ENCODE peak calls at places on chromosome 1, in ten cellular contexts. A, N, P, X, T, E, W, M, Q and S are unnamed samples.

GRCh38 chr1:40299366-40300248 is 17.5 kb downstream of the COL9A2 start:
- DNase-seq in A (peak), N (no peak), P (no peak), X (no peak), T (no peak), E (no peak), W (no peak), M (no peak), Q (no peak), S (no peak)

GRCh38 chr1:64745181-64745985 is 508 bp downstream of the RAVER2 start:
- DNase-seq in A (no peak), N (peak), P (peak), X (peak), T (peak), E (no peak), W (peak), M (peak), Q (peak), S (peak)

GRCh38 chr1:1164701-1165451 is 8.8 kb upstream of the TTLL10 start:
- DNase-seq in A (no peak), N (no peak), P (no peak), X (no peak), T (peak), E (no peak), W (no peak), M (no peak), Q (peak), S (no peak)

GRCh38 chr1:91851130-91852010 is 34.6 kb downstream of the TGFBR3 start:
- DNase-seq in A (peak), N (peak), P (peak), X (peak), T (peak), E (peak), W (peak), M (peak), Q (peak), S (peak)

GRCh38 chr1:203084588-203085527 is 954 bp downstream of the MYOG start:
- DNase-seq in A (no peak), N (no peak), P (no peak), X (no peak), T (peak), E (peak), W (peak), M (no peak), Q (no peak), S (no peak)

GRCh38 chr1:119361611-119362010 is 7.0 kb upstream of the HAO2 start:
- DNase-seq in A (no peak), N (no peak), P (no peak), X (no peak), T (no peak), E (no peak), W (no peak), M (no peak), Q (no peak), S (no peak)

GRCh38 chr1:240526321-240526720 is 85.6 kb downstream of the GREM2 start:
- DNase-seq in A (peak), N (no peak), P (no peak), X (no peak), T (no peak), E (no peak), W (no peak), M (no peak), Q (no peak), S (no peak)

GRCh38 chr1:240285541-240285940 is 193.9 kb downstream of the FMN2 start:
- DNase-seq in A (peak), N (no peak), P (no peak), X (no peak), T (no peak), E (no peak), W (no peak), M (no peak), Q (no peak), S (no peak)

GRCh38 chr1:182478238-182478637 is 28.3 kb downstream of the RGSL1 start:
- DNase-seq in A (no peak), N (no peak), P (no peak), X (no peak), T (no peak), E (no peak), W (no peak), M (no peak), Q (no peak), S (no peak)

GRCh38 chr1:52726265-52727113 is at the start of gene ZYG11B:
- DNase-seq in A (peak), N (peak), P (peak), X (peak), T (peak), E (peak), W (peak), M (peak), Q (peak), S (peak)

GRCh38 chr1:104780470-104781078 is 1030.9 kb downstream of the AMY1C start:
- DNase-seq in A (peak), N (no peak), P (no peak), X (no peak), T (peak), E (peak), W (peak), M (no peak), Q (no peak), S (peak)

GRCh38 chr1:95953668-95954067 is 719.7 kb downstream of the RWDD3 start:
- DNase-seq in A (no peak), N (no peak), P (no peak), X (no peak), T (no peak), E (no peak), W (no peak), M (no peak), Q (no peak), S (no peak)

GRCh38 chr1:16186655-16187235 is 25.7 kb downstream of the ARHGEF19 start:
- DNase-seq in A (no peak), N (no peak), P (no peak), X (no peak), T (peak), E (no peak), W (no peak), M (no peak), Q (no peak), S (no peak)

GRCh38 chr1:10889628-10890353 is 93.3 kb upstream of the CASZ1 start:
- DNase-seq in A (no peak), N (no peak), P (no peak), X (peak), T (no peak), E (no peak), W (no peak), M (no peak), Q (no peak), S (no peak)

GRCh38 chr1:237340892-237341291 is 298.9 kb downstream of the RYR2 start:
- DNase-seq in A (no peak), N (no peak), P (no peak), X (no peak), T (no peak), E (no peak), W (no peak), M (no peak), Q (no peak), S (no peak)

GRCh38 chr1:15609631-15610030 is 7.6 kb upstream of the DDI2 start:
- DNase-seq in A (no peak), N (no peak), P (no peak), X (no peak), T (no peak), E (no peak), W (no peak), M (no peak), Q (no peak), S (no peak)

GRCh38 chr1:193019442-193020026 is 39.6 kb downstream of the UCHL5 start:
- DNase-seq in A (peak), N (no peak), P (no peak), X (no peak), T (no peak), E (peak), W (no peak), M (no peak), Q (no peak), S (peak)

GRCh38 chr1:8376358-8376840 is 58.5 kb downstream of the SLC45A1 start:
- DNase-seq in A (no peak), N (peak), P (no peak), X (no peak), T (no peak), E (no peak), W (no peak), M (no peak), Q (no peak), S (no peak)

GRCh38 chr1:18123467-18123992 is 15.9 kb downstream of the IGSF21 start:
- DNase-seq in A (no peak), N (no peak), P (no peak), X (no peak), T (no peak), E (no peak), W (no peak), M (no peak), Q (no peak), S (no peak)

GRCh38 chr1:209672705-209673630 is 2.2 kb upstream of the G0S2 start:
- DNase-seq in A (no peak), N (no peak), P (no peak), X (no peak), T (no peak), E (no peak), W (no peak), M (no peak), Q (no peak), S (no peak)

GRCh38 chr1:207789792-207790787 is 38.2 kb downstream of the CD46 start:
- DNase-seq in A (peak), N (no peak), P (no peak), X (no peak), T (no peak), E (no peak), W (no peak), M (no peak), Q (no peak), S (no peak)

GRCh38 chr1:205985330-205986005 is 17.7 kb downstream of the RAB7B start:
- DNase-seq in A (no peak), N (no peak), P (no peak), X (no peak), T (no peak), E (no peak), W (no peak), M (peak), Q (no peak), S (no peak)

GRCh38 chr1:16210581-16210980 is 1.9 kb downstream of the ARHGEF19 start:
- DNase-seq in A (no peak), N (no peak), P (no peak), X (no peak), T (no peak), E (no peak), W (no peak), M (no peak), Q (no peak), S (no peak)

GRCh38 chr1:206445116-206445515 is 25.2 kb upstream of the IKBKE start:
- DNase-seq in A (peak), N (peak), P (peak), X (no peak), T (no peak), E (no peak), W (no peak), M (no peak), Q (peak), S (peak)

GRCh38 chr1:200226268-200226968 is 183.4 kb downstream of the ZNF281 start:
- DNase-seq in A (peak), N (no peak), P (no peak), X (no peak), T (no peak), E (peak), W (no peak), M (no peak), Q (peak), S (peak)

GRCh38 chr1:93938461-93939145 is 29.4 kb upstream of the GCLM start:
- DNase-seq in A (no peak), N (no peak), P (no peak), X (no peak), T (no peak), E (no peak), W (no peak), M (no peak), Q (no peak), S (no peak)

GRCh38 chr1:110421159-110421777 is 13.8 kb upstream of the LAMTOR5 start:
- DNase-seq in A (peak), N (no peak), P (peak), X (no peak), T (peak), E (no peak), W (peak), M (no peak), Q (no peak), S (no peak)

GRCh38 chr1:41712081-41712480 is 206.6 kb downstream of the HIVEP3 start:
- DNase-seq in A (no peak), N (no peak), P (no peak), X (no peak), T (no peak), E (no peak), W (no peak), M (no peak), Q (no peak), S (no peak)

GRCh38 chr1:32372149-32372756 is 9.9 kb downstream of the TSSK3 start:
- DNase-seq in A (no peak), N (no peak), P (no peak), X (no peak), T (peak), E (no peak), W (no peak), M (no peak), Q (no peak), S (no peak)

DNA sequence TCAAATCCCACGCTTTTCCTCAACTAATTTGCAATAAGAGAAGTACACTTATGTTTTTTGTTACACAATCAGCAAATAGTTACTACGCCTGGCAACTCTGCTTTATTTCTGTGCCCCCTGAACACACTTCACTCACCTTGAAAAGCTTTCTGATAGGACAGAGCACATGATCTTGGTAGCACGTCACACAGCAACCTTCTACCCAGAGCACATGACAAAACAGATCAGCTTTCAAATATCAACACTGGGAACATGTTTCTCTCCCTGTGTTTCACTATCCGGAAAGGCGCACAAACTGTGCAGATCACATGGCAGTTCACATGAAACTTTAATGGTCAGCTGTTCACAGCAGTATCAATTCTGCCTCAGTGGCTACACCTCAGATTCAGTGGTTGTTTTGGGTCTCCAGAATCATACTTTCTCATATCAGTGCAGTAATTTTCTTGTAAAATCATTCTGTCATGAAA is 2.2 kb downstream of the SLC19A2 start:
- DNase-seq in A (peak), N (no peak), P (peak), X (no peak), T (peak), E (peak), W (no peak), M (no peak), Q (peak), S (no peak)
- TF ChIP-seq POLR2A in A (peak), N (no peak), P (no peak), X (no peak), T (no peak), E (peak), W (no peak), M (no peak), Q (peak), S (no peak)

GRCh38 chr1:179747611-179748010 is 4.5 kb downstream of the FAM163A start:
- DNase-seq in A (no peak), N (no peak), P (no peak), X (no peak), T (no peak), E (no peak), W (no peak), M (no peak), Q (no peak), S (no peak)
- TF ChIP-seq POLR2A in A (no peak), N (no peak), P (no peak), X (no peak), T (no peak), E (no peak), W (no peak), M (no peak), Q (no peak), S (no peak)

GRCh38 chr1:78665809-78666208 is 16.2 kb downstream of the IFI44 start:
- DNase-seq in A (no peak), N (no peak), P (no peak), X (no peak), T (no peak), E (no peak), W (no peak), M (no peak), Q (no peak), S (no peak)
- TF ChIP-seq POLR2A in A (no peak), N (no peak), P (no peak), X (no peak), T (no peak), E (no peak), W (no peak), M (no peak), Q (no peak), S (no peak)

GRCh38 chr1:2446861-2447260 is 29.2 kb upstream of the PLCH2 start:
- DNase-seq in A (no peak), N (no peak), P (no peak), X (no peak), T (no peak), E (no peak), W (no peak), M (no peak), Q (no peak), S (no peak)

GRCh38 chr1:2449636-2450454 is 26.2 kb upstream of the PLCH2 start:
- DNase-seq in A (no peak), N (no peak), P (no peak), X (no peak), T (no peak), E (no peak), W (no peak), M (no peak), Q (no peak), S (no peak)

GRCh38 chr1:2446394-2446793 is 29.7 kb upstream of the PLCH2 start:
- DNase-seq in A (no peak), N (no peak), P (no peak), X (no peak), T (no peak), E (no peak), W (no peak), M (no peak), Q (no peak), S (no peak)

GRCh38 chr1:2447274-2448097 is 28.6 kb upstream of the PLCH2 start:
- DNase-seq in A (no peak), N (no peak), P (no peak), X (no peak), T (no peak), E (no peak), W (no peak), M (no peak), Q (no peak), S (no peak)

GRCh38 chr1:2448098-2448445 is 28.0 kb upstream of the PLCH2 start:
- DNase-seq in A (no peak), N (no peak), P (no peak), X (no peak), T (no peak), E (peak), W (no peak), M (no peak), Q (no peak), S (no peak)
- TF ChIP-seq POLR2A in A (no peak), N (no peak), P (no peak), X (no peak), T (no peak), E (no peak), W (no peak), M (no peak), Q (no peak), S (no peak)

GRCh38 chr1:145961425-145962156 is 2.8 kb downstream of the ANKRD34A start:
- DNase-seq in A (no peak), N (peak), P (peak), X (peak), T (peak), E (no peak), W (no peak), M (peak), Q (peak), S (no peak)

GRCh38 chr1:145961109-145961424 is 3.2 kb upstream of the LIX1L start:
- DNase-seq in A (no peak), N (no peak), P (no peak), X (no peak), T (no peak), E (no peak), W (no peak), M (no peak), Q (no peak), S (no peak)

GRCh38 chr1:145959957-145960467 is 2.2 kb upstream of the LIX1L start:
- DNase-seq in A (no peak), N (peak), P (no peak), X (no peak), T (peak), E (no peak), W (no peak), M (no peak), Q (no peak), S (no peak)

GRCh38 chr1:145959333-145959732 is 1.5 kb upstream of the LIX1L start:
- DNase-seq in A (no peak), N (no peak), P (no peak), X (no peak), T (no peak), E (no peak), W (no peak), M (no peak), Q (no peak), S (no peak)

DNA sequence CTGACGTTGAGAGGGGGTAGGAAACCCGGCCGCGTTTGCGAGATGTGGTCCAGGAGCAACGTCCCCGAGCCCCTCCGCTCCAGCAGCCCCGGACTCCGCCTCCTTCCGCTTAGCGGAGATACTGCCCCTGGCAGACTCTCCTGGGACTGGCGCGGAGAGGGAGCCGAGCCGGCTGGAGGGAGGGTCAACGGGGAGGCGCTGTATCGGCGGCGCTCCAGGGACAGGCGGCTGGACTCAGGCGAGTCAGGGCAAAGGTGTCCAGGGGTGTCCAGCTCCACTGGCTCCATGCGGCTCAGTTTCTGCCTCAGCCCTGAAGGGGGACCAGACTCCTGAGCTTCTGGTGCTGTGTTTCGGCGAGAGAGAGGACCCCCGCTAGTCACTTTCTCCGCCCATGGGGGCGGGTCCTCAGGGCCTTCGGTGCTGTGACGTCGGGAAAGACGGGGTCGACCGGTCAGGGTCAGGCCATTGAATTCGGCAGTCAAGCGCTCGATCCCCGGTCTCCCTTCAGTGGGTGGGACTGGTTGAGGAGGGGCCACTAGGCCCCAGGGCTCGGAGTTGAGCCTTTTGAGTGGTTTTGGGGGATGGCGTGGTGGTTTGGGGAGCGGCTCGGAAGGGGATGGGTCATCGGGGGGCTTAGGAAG is 2.8 kb upstream of the LIX1L start:
- DNase-seq in A (peak), N (peak), P (peak), X (peak), T (peak), E (no peak), W (no peak), M (peak), Q (peak), S (peak)
- TF ChIP-seq POLR2A in A (peak), N (peak), P (peak), X (no peak), T (peak), E (no peak), W (no peak), M (no peak), Q (peak), S (no peak)

DNA sequence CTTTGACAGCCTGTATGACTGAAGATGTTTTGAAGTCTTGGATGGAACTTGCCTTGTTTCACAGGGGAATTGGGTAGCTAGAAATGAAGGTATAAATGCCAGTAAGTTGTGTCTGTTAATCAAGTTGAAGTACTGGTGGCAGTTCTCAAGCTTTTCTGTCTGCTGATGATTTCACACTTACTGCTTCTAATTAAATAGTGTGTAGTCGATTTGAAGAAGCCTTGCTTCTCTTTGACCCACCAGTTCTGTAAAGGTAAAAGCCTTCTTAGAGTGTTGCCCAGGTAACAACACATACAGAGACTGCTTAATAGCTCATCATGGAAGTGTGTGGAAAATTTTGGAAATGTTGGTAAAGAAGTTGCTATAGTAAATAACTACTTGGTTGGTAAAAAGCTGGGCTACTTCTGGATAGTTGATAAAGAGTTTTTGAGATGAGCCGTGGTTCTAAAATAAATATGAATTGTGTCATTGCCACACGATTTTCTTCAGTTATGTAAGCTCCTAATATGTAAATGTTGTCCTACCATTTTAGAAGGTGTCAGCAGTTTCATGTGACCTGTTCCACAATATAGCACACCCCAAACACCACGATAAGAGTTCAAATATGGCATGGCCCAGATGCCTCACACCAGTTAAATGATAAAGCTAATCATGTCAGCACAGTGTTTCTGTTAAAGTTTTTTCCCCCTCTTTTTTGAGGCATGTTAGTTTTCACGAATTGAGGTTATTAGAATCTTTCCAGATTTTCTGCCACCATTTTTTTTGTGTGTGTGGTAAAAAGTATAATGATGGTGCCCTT is 7.4 kb downstream of the RABGAP1L start:
- DNase-seq in A (no peak), N (no peak), P (no peak), X (no peak), T (no peak), E (peak), W (no peak), M (no peak), Q (no peak), S (no peak)
- TF ChIP-seq POLR2A in A (no peak), N (no peak), P (no peak), X (no peak), T (no peak), E (no peak), W (no peak), M (no peak), Q (no peak), S (no peak)

GRCh38 chr1:151457911-151458882 is 1.1 kb downstream of the POGZ start:
- DNase-seq in A (peak), N (peak), P (peak), X (peak), T (peak), E (peak), W (peak), M (peak), Q (peak), S (peak)
- TF ChIP-seq POLR2A in A (peak), N (no peak), P (peak), X (no peak), T (no peak), E (peak), W (peak), M (no peak), Q (peak), S (no peak)

GRCh38 chr1:150976879-150977694 is 2.5 kb upstream of the CERS2 start:
- DNase-seq in A (no peak), N (peak), P (peak), X (peak), T (peak), E (peak), W (peak), M (peak), Q (peak), S (peak)
- TF ChIP-seq POLR2A in A (no peak), N (no peak), P (no peak), X (no peak), T (peak), E (no peak), W (peak), M (no peak), Q (peak), S (no peak)